ENCODE peak calls at places on chromosomes 4 and X, in eight cellular contexts. One of them, this sample, is unnamed.
A peak's percentile ranks its signal among the peaks of the same experiment; 100 is the strongest.

GRCh38 chr4:23969635-23970034 is 79.8 kb upstream of the PPARGC1A start:
- DNase-seq in spleen: no peak
- DNase-seq in right atrium auricular region: no peak
- DNase-seq in uterus: no peak
- DNase-seq in naive thymus-derived CD4-positive, alpha-beta T cell: no peak
- DNase-seq in fibroblast of pulmonary artery: peak; percentile 2
- DNase-seq in mammary epithelial cell: no peak
- DNase-seq in right lobe of liver: no peak
- DNase-seq in this sample: peak; percentile 6

GRCh38 chr4:3500111-3500510 is 32.1 kb downstream of the LRPAP1 start:
- DNase-seq in spleen: no peak
- DNase-seq in right atrium auricular region: no peak
- DNase-seq in uterus: no peak
- DNase-seq in naive thymus-derived CD4-positive, alpha-beta T cell: no peak
- DNase-seq in fibroblast of pulmonary artery: no peak
- DNase-seq in mammary epithelial cell: no peak
- DNase-seq in right lobe of liver: no peak
- DNase-seq in this sample: no peak

GRCh38 chrX:149830192-149830873 is 48.6 kb downstream of the MAGEA9 start:
- DNase-seq in spleen: no peak
- DNase-seq in right atrium auricular region: no peak
- DNase-seq in uterus: no peak
- DNase-seq in naive thymus-derived CD4-positive, alpha-beta T cell: no peak
- DNase-seq in fibroblast of pulmonary artery: peak; percentile 16
- DNase-seq in mammary epithelial cell: peak; percentile 42
- DNase-seq in right lobe of liver: no peak
- DNase-seq in this sample: peak; percentile 21

GRCh38 chrX:31021537-31021936 is 50.3 kb downstream of the FTHL17 start:
- DNase-seq in spleen: no peak
- DNase-seq in right atrium auricular region: no peak
- DNase-seq in uterus: no peak
- DNase-seq in naive thymus-derived CD4-positive, alpha-beta T cell: no peak
- DNase-seq in fibroblast of pulmonary artery: peak; percentile 20
- DNase-seq in mammary epithelial cell: no peak
- DNase-seq in right lobe of liver: no peak
- DNase-seq in this sample: no peak

GRCh38 chrX:37824491-37825224 is 22.7 kb downstream of the DYNLT3 start:
- DNase-seq in spleen: no peak
- DNase-seq in right atrium auricular region: no peak
- DNase-seq in uterus: no peak
- DNase-seq in naive thymus-derived CD4-positive, alpha-beta T cell: no peak
- DNase-seq in fibroblast of pulmonary artery: no peak
- DNase-seq in mammary epithelial cell: no peak
- DNase-seq in right lobe of liver: no peak
- DNase-seq in this sample: no peak

GRCh38 chr4:76562161-76562560 is 127.1 kb downstream of the SHROOM3 start:
- DNase-seq in spleen: no peak
- DNase-seq in right atrium auricular region: no peak
- DNase-seq in uterus: no peak
- DNase-seq in naive thymus-derived CD4-positive, alpha-beta T cell: no peak
- DNase-seq in fibroblast of pulmonary artery: peak; percentile 60
- DNase-seq in mammary epithelial cell: peak; percentile 38
- DNase-seq in right lobe of liver: no peak
- DNase-seq in this sample: peak; percentile 78

GRCh38 chr4:68288046-68288740 is 42.7 kb upstream of the TMPRSS11B start:
- DNase-seq in spleen: no peak
- DNase-seq in right atrium auricular region: no peak
- DNase-seq in uterus: no peak
- DNase-seq in naive thymus-derived CD4-positive, alpha-beta T cell: no peak
- DNase-seq in fibroblast of pulmonary artery: no peak
- DNase-seq in mammary epithelial cell: no peak
- DNase-seq in right lobe of liver: no peak
- DNase-seq in this sample: no peak

GRCh38 chr4:83285022-83285387 is 407 bp upstream of the COQ2 start:
- DNase-seq in spleen: no peak
- DNase-seq in right atrium auricular region: no peak
- DNase-seq in uterus: no peak
- DNase-seq in naive thymus-derived CD4-positive, alpha-beta T cell: no peak
- DNase-seq in fibroblast of pulmonary artery: peak; percentile 73
- DNase-seq in mammary epithelial cell: peak; percentile 9
- DNase-seq in right lobe of liver: no peak
- DNase-seq in this sample: peak; percentile 55

GRCh38 chr4:28772066-28772465 is 1911.4 kb downstream of the STIM2 start:
- DNase-seq in spleen: no peak
- DNase-seq in right atrium auricular region: no peak
- DNase-seq in uterus: no peak
- DNase-seq in naive thymus-derived CD4-positive, alpha-beta T cell: no peak
- DNase-seq in fibroblast of pulmonary artery: peak; percentile 54
- DNase-seq in mammary epithelial cell: peak; percentile 38
- DNase-seq in right lobe of liver: no peak
- DNase-seq in this sample: peak; percentile 65

DNA sequence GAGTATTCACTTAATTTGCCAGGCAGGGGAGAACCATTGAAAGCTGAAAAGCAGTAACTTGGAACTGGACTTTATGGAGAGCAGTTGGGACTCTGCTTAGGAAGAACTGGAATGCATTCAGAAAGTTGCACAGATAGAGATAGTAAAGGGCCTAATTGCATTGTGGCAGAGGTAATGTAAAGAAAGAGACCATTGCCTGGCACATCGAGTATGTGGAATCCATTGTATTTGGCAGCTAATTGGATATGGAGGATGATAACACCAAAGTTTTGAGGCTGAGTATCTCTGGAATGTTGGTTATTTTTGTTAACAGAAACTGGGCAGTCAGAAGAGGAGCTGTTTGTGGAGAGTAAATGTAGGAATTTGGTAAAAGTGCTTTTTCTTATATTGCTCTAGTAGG is 169.9 kb downstream of the BMPR1B start:
- DNase-seq in spleen: no peak
- DNase-seq in right atrium auricular region: no peak
- DNase-seq in uterus: no peak
- DNase-seq in naive thymus-derived CD4-positive, alpha-beta T cell: no peak
- DNase-seq in fibroblast of pulmonary artery: no peak
- DNase-seq in mammary epithelial cell: no peak
- DNase-seq in right lobe of liver: no peak
- DNase-seq in this sample: peak; percentile 5
- H3K4me3 ChIP-seq in spleen: no peak overlapping the region
- H3K4me3 ChIP-seq in right atrium auricular region: no peak overlapping the region
- H3K4me3 ChIP-seq in uterus: no peak overlapping the region
- H3K4me3 ChIP-seq in naive thymus-derived CD4-positive, alpha-beta T cell: no peak overlapping the region
- H3K4me3 ChIP-seq in fibroblast of pulmonary artery: no peak overlapping the region
- H3K4me3 ChIP-seq in mammary epithelial cell: no peak overlapping the region
- H3K4me3 ChIP-seq in right lobe of liver: no peak overlapping the region
- H3K4me3 ChIP-seq in this sample: no peak overlapping the region

GRCh38 chrX:148380107-148380506 is 120.3 kb upstream of the AFF2 start:
- DNase-seq in spleen: no peak
- DNase-seq in right atrium auricular region: no peak
- DNase-seq in uterus: no peak
- DNase-seq in naive thymus-derived CD4-positive, alpha-beta T cell: no peak
- DNase-seq in fibroblast of pulmonary artery: no peak
- DNase-seq in mammary epithelial cell: no peak
- DNase-seq in right lobe of liver: no peak
- DNase-seq in this sample: no peak

GRCh38 chrX:148382983-148383382 is 117.4 kb upstream of the AFF2 start:
- DNase-seq in spleen: no peak
- DNase-seq in right atrium auricular region: no peak
- DNase-seq in uterus: no peak
- DNase-seq in naive thymus-derived CD4-positive, alpha-beta T cell: no peak
- DNase-seq in fibroblast of pulmonary artery: no peak
- DNase-seq in mammary epithelial cell: no peak
- DNase-seq in right lobe of liver: no peak
- DNase-seq in this sample: no peak

GRCh38 chrX:148381603-148382002 is 118.8 kb upstream of the AFF2 start:
- DNase-seq in spleen: no peak
- DNase-seq in right atrium auricular region: no peak
- DNase-seq in uterus: no peak
- DNase-seq in naive thymus-derived CD4-positive, alpha-beta T cell: no peak
- DNase-seq in fibroblast of pulmonary artery: no peak
- DNase-seq in mammary epithelial cell: no peak
- DNase-seq in right lobe of liver: no peak
- DNase-seq in this sample: no peak

GRCh38 chrX:148376342-148376741 is 124.1 kb upstream of the AFF2 start:
- DNase-seq in spleen: no peak
- DNase-seq in right atrium auricular region: no peak
- DNase-seq in uterus: no peak
- DNase-seq in naive thymus-derived CD4-positive, alpha-beta T cell: no peak
- DNase-seq in fibroblast of pulmonary artery: no peak
- DNase-seq in mammary epithelial cell: no peak
- DNase-seq in right lobe of liver: no peak
- DNase-seq in this sample: no peak

GRCh38 chrX:148380614-148381561 is 119.5 kb upstream of the AFF2 start:
- DNase-seq in spleen: no peak
- DNase-seq in right atrium auricular region: no peak
- DNase-seq in uterus: no peak
- DNase-seq in naive thymus-derived CD4-positive, alpha-beta T cell: no peak
- DNase-seq in fibroblast of pulmonary artery: no peak
- DNase-seq in mammary epithelial cell: peak; percentile 2
- DNase-seq in right lobe of liver: no peak
- DNase-seq in this sample: peak; percentile 21
- H3K4me3 ChIP-seq in spleen: peak overlapping the region; percentile 31
- H3K4me3 ChIP-seq in right atrium auricular region: no peak overlapping the region
- H3K4me3 ChIP-seq in uterus: no peak overlapping the region
- H3K4me3 ChIP-seq in naive thymus-derived CD4-positive, alpha-beta T cell: peak overlapping the region; percentile 36
- H3K4me3 ChIP-seq in fibroblast of pulmonary artery: no peak overlapping the region
- H3K4me3 ChIP-seq in mammary epithelial cell: no peak overlapping the region
- H3K4me3 ChIP-seq in right lobe of liver: no peak overlapping the region
- H3K4me3 ChIP-seq in this sample: peak overlapping the region; percentile 8

GRCh38 chr4:8507624-8508023 is 67.0 kb downstream of the TRMT44 start:
- DNase-seq in spleen: peak; percentile 58
- DNase-seq in right atrium auricular region: no peak
- DNase-seq in uterus: no peak
- DNase-seq in naive thymus-derived CD4-positive, alpha-beta T cell: no peak
- DNase-seq in fibroblast of pulmonary artery: no peak
- DNase-seq in mammary epithelial cell: no peak
- DNase-seq in right lobe of liver: no peak
- DNase-seq in this sample: peak; percentile 23
- H3K4me3 ChIP-seq in spleen: no peak overlapping the region
- H3K4me3 ChIP-seq in right atrium auricular region: no peak overlapping the region
- H3K4me3 ChIP-seq in uterus: no peak overlapping the region
- H3K4me3 ChIP-seq in naive thymus-derived CD4-positive, alpha-beta T cell: no peak overlapping the region
- H3K4me3 ChIP-seq in fibroblast of pulmonary artery: no peak overlapping the region
- H3K4me3 ChIP-seq in mammary epithelial cell: no peak overlapping the region
- H3K4me3 ChIP-seq in right lobe of liver: no peak overlapping the region
- H3K4me3 ChIP-seq in this sample: no peak overlapping the region

DNA sequence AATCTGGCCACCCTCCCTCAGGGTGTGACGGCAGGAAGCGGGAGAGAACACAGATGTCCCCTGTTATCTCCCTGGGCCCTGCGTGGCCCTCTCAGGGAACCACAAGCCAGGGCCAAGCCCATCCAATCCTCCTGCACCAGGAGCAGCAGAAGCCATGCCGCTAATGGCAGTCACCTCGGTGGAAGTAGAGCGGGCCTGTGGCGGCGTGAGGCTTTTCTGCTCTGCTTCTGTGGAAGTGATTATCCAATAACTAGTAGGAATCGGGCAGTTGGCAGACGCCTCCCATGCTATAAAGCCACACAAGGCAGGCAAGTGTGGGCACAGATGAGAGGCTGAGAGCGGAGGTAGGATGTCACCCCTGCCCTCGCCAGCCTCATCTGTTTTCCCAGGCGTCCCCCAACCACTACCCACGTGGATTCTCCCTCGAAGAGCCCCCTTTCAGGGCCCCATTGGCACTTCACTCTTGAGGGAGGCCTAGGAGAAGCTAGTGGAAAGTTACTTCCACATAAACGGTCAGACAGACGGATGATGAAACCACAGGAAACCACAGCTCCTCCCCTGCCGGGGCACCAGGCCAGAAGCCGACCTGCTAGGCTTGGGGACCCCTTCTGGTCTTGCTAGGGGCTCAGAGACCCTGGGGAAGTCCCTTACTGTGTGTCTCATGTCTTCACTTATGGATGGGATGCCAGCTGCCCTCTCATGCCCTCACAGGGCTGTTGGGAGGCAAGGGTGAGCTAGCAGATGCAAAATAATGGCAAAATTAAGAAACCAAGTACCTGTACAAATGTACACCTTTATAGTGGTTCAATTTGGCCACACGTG is 18.8 kb upstream of the TMSB4X start:
- DNase-seq in spleen: peak; percentile 94
- DNase-seq in right atrium auricular region: no peak
- DNase-seq in uterus: peak; percentile 56
- DNase-seq in naive thymus-derived CD4-positive, alpha-beta T cell: no peak
- DNase-seq in fibroblast of pulmonary artery: peak; percentile 84
- DNase-seq in mammary epithelial cell: peak; percentile 73
- DNase-seq in right lobe of liver: peak; percentile 59
- DNase-seq in this sample: peak; percentile 82
- H3K4me3 ChIP-seq in spleen: peak overlapping the region; percentile 17
- H3K4me3 ChIP-seq in right atrium auricular region: no peak overlapping the region
- H3K4me3 ChIP-seq in uterus: no peak overlapping the region
- H3K4me3 ChIP-seq in naive thymus-derived CD4-positive, alpha-beta T cell: peak overlapping the region; percentile 66
- H3K4me3 ChIP-seq in fibroblast of pulmonary artery: peak overlapping the region; percentile 14
- H3K4me3 ChIP-seq in mammary epithelial cell: no peak overlapping the region
- H3K4me3 ChIP-seq in right lobe of liver: no peak overlapping the region
- H3K4me3 ChIP-seq in this sample: no peak overlapping the region

GRCh38 chr4:172011196-172011595 is 198.0 kb downstream of the GALNTL6 start:
- DNase-seq in spleen: no peak
- DNase-seq in right atrium auricular region: no peak
- DNase-seq in uterus: no peak
- DNase-seq in naive thymus-derived CD4-positive, alpha-beta T cell: no peak
- DNase-seq in fibroblast of pulmonary artery: no peak
- DNase-seq in mammary epithelial cell: no peak
- DNase-seq in right lobe of liver: no peak
- DNase-seq in this sample: no peak
- H3K4me3 ChIP-seq in spleen: no peak overlapping the region
- H3K4me3 ChIP-seq in right atrium auricular region: no peak overlapping the region
- H3K4me3 ChIP-seq in uterus: no peak overlapping the region
- H3K4me3 ChIP-seq in naive thymus-derived CD4-positive, alpha-beta T cell: no peak overlapping the region
- H3K4me3 ChIP-seq in fibroblast of pulmonary artery: no peak overlapping the region
- H3K4me3 ChIP-seq in mammary epithelial cell: no peak overlapping the region
- H3K4me3 ChIP-seq in right lobe of liver: no peak overlapping the region
- H3K4me3 ChIP-seq in this sample: no peak overlapping the region

DNA sequence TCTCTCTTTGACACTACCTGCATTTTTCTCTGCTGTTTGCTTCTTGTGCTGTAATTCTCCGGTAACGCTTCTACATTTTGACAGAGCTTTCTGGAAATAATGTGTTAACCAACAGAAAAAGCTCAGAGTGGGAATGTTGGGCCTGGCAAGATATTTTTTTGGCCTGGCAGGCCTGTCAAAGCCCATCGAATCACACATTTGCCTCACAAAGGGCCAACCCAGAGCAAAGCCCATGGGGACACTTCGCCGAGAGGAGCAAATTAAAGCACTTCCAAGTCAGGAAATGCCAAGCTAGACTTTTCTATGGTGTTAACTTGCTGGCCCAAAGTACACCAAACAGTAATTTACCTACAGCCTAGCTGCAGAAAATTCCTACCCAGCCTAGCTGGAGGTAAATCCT is 288.5 kb upstream of the LDB2 start:
- DNase-seq in spleen: no peak
- DNase-seq in right atrium auricular region: no peak
- DNase-seq in uterus: no peak
- DNase-seq in naive thymus-derived CD4-positive, alpha-beta T cell: no peak
- DNase-seq in fibroblast of pulmonary artery: no peak
- DNase-seq in mammary epithelial cell: no peak
- DNase-seq in right lobe of liver: no peak
- DNase-seq in this sample: no peak
- H3K4me3 ChIP-seq in spleen: no peak overlapping the region
- H3K4me3 ChIP-seq in right atrium auricular region: no peak overlapping the region
- H3K4me3 ChIP-seq in uterus: no peak overlapping the region
- H3K4me3 ChIP-seq in naive thymus-derived CD4-positive, alpha-beta T cell: no peak overlapping the region
- H3K4me3 ChIP-seq in fibroblast of pulmonary artery: no peak overlapping the region
- H3K4me3 ChIP-seq in mammary epithelial cell: no peak overlapping the region
- H3K4me3 ChIP-seq in right lobe of liver: no peak overlapping the region
- H3K4me3 ChIP-seq in this sample: no peak overlapping the region

This sample was measured in AG10803.